ENCODE peak calls at places on chromosomes 11 and 22, in ten cellular contexts. C is CD4-positive, CD25-positive, alpha-beta regulatory T cell; A is substantia nigra; K is globus pallidus; M is transverse colon; J is NCI-H2029; G is iPS DF 6.9; V is CD8-positive, alpha-beta memory T cell; O is activated CD4-positive, alpha-beta T cell treated with anti-CD3 and anti-CD28 coated beads for 24 hours; R is Kasumi-1. L is an unnamed sample.

GRCh38 chr11:544817-545166 is 7.5 kb downstream of the LRRC56 start:
- DNase-seq in C (no peak), A (no peak), K (no peak), M (no peak), J (no peak), G (no peak), V (no peak), O (no peak), R (no peak), L (no peak)

GRCh38 chr11:115670538-115671200 is 166.5 kb upstream of the CADM1 start:
- DNase-seq in C (no peak), A (no peak), K (no peak), M (no peak), J (no peak), G (no peak), V (no peak), O (no peak), R (no peak), L (no peak)

GRCh38 chr11:109865558-109866186 is 227.5 kb upstream of the ZC3H12C start:
- DNase-seq in C (peak; percentile 3), A (no peak), K (no peak), M (no peak), J (no peak), G (no peak), V (no peak), O (no peak), R (peak; percentile 11), L (no peak)

GRCh38 chr11:68425866-68426380 is 34.6 kb upstream of the PPP6R3 start:
- DNase-seq in C (no peak), A (no peak), K (no peak), M (no peak), J (no peak), G (no peak), V (no peak), O (no peak), R (no peak), L (no peak)

GRCh38 chr11:16632295-16633200 is 105.9 kb upstream of the C11orf58 start:
- DNase-seq in C (no peak), A (no peak), K (no peak), M (no peak), J (no peak), G (no peak), V (no peak), O (no peak), R (peak; percentile 21), L (no peak)

GRCh38 chr11:3947084-3947483 is 91.6 kb downstream of the STIM1 start:
- DNase-seq in C (peak; percentile 91), A (no peak), K (no peak), M (peak; percentile 42), J (peak; percentile 35), G (no peak), V (peak; percentile 81), O (no peak), R (peak; percentile 83), L (no peak)

GRCh38 chr11:112004389-112004788 is 20.8 kb upstream of the DLAT start:
- DNase-seq in C (peak; percentile 47), A (no peak), K (no peak), M (no peak), J (no peak), G (no peak), V (no peak), O (no peak), R (peak; percentile 26), L (no peak)

GRCh38 chr11:6677018-6677417 is 6.1 kb downstream of the MRPL17 start:
- DNase-seq in C (no peak), A (no peak), K (no peak), M (no peak), J (no peak), G (no peak), V (no peak), O (no peak), R (no peak), L (no peak)

GRCh38 chr22:48943567-48944432 is 883.9 kb downstream of the BRD1 start:
- DNase-seq in C (peak; percentile 1), A (peak; percentile 62), K (peak; percentile 78), M (peak; percentile 7), J (no peak), G (no peak), V (no peak), O (no peak), R (no peak), L (peak; percentile 20)

GRCh38 chr22:50173221-50173982 is 2.9 kb downstream of the PANX2 start:
- DNase-seq in C (no peak), A (no peak), K (no peak), M (peak; percentile 31), J (no peak), G (no peak), V (no peak), O (no peak), R (peak; percentile 68), L (no peak)

GRCh38 chr11:60934790-60935605 is 10.7 kb downstream of the TMEM132A start:
- DNase-seq in C (no peak), A (no peak), K (no peak), M (no peak), J (no peak), G (no peak), V (no peak), O (no peak), R (no peak), L (no peak)

GRCh38 chr22:47129902-47130301 is 367.5 kb downstream of the TBC1D22A start:
- DNase-seq in C (peak; percentile 50), A (no peak), K (no peak), M (peak; percentile 89), J (no peak), G (no peak), V (no peak), O (no peak), R (no peak), L (no peak)

GRCh38 chr22:42388130-42388797 is 43.9 kb downstream of the NFAM1 start:
- DNase-seq in C (no peak), A (no peak), K (no peak), M (no peak), J (peak; percentile 90), G (no peak), V (no peak), O (no peak), R (no peak), L (no peak)

GRCh38 chr22:17272511-17272991 is 53.3 kb upstream of the ADA2 start:
- DNase-seq in C (no peak), A (no peak), K (no peak), M (no peak), J (no peak), G (no peak), V (no peak), O (no peak), R (no peak), L (no peak)

GRCh38 chr11:6603287-6604080 is at the start of the genes ILK and RRP8:
- DNase-seq in C (peak; percentile 92), A (peak; percentile 80), K (peak; percentile 89), M (peak; percentile 94), J (peak; percentile 85), G (no peak), V (peak; percentile 81), O (peak; percentile 77), R (peak; percentile 79), L (peak; percentile 87)

GRCh38 chr22:44192811-44193536 is 12.2 kb downstream of the PARVG start:
- DNase-seq in C (no peak), A (no peak), K (no peak), M (no peak), J (no peak), G (no peak), V (no peak), O (no peak), R (no peak), L (no peak)

GRCh38 chr11:73271936-73272679 is at the start of gene P2RY6:
- DNase-seq in C (no peak), A (no peak), K (peak; percentile 41), M (peak; percentile 50), J (peak; percentile 76), G (no peak), V (no peak), O (no peak), R (peak; percentile 99), L (peak; percentile 47)

L was measured in C1 segment of cervical spinal cord.